ENCODE peak calls at places on chromosomes 4 and X, in seven cellular contexts. One of them, this sample, is unnamed.

GRCh38 chr4:147821555-147821954 is 89.7 kb downstream of the ARHGAP10 start:
- DNase-seq in keratinocyte: no peak
- DNase-seq in pancreas: no peak
- DNase-seq in psoas muscle: no peak
- DNase-seq in ovary: no peak
- DNase-seq in sigmoid colon: no peak
- DNase-seq in choroid plexus epithelial cell: no peak
- DNase-seq in this sample: no peak

GRCh38 chr4:128862608-128863313 is 53.3 kb downstream of the JADE1 start:
- DNase-seq in psoas muscle: no peak
- DNase-seq in pancreas: no peak
- DNase-seq in ovary: no peak
- DNase-seq in keratinocyte: no peak
- DNase-seq in choroid plexus epithelial cell: peak
- DNase-seq in sigmoid colon: no peak
- DNase-seq in this sample: no peak

GRCh38 chrX:39854772-39855747 is 242.7 kb downstream of the BCOR start:
- DNase-seq in keratinocyte: no peak
- DNase-seq in sigmoid colon: no peak
- DNase-seq in ovary: no peak
- DNase-seq in choroid plexus epithelial cell: no peak
- DNase-seq in psoas muscle: no peak
- DNase-seq in pancreas: no peak
- DNase-seq in this sample: no peak

GRCh38 chrX:105260291-105261043 is 40.0 kb upstream of the TEX13A start:
- DNase-seq in psoas muscle: no peak
- DNase-seq in choroid plexus epithelial cell: no peak
- DNase-seq in ovary: no peak
- DNase-seq in pancreas: no peak
- DNase-seq in sigmoid colon: no peak
- DNase-seq in keratinocyte: no peak
- DNase-seq in this sample: no peak

GRCh38 chr4:156558365-156559025 is 413.1 kb downstream of the PDGFC start:
- DNase-seq in psoas muscle: no peak
- DNase-seq in keratinocyte: no peak
- DNase-seq in sigmoid colon: no peak
- DNase-seq in ovary: no peak
- DNase-seq in pancreas: no peak
- DNase-seq in choroid plexus epithelial cell: peak
- DNase-seq in this sample: no peak

GRCh38 chr4:34258176-34258575 is 1986.1 kb downstream of the ARAP2 start:
- DNase-seq in psoas muscle: no peak
- DNase-seq in ovary: no peak
- DNase-seq in keratinocyte: no peak
- DNase-seq in choroid plexus epithelial cell: peak
- DNase-seq in sigmoid colon: no peak
- DNase-seq in pancreas: no peak
- DNase-seq in this sample: no peak

GRCh38 chrX:69238153-69238959 is 73.1 kb upstream of the PJA1 start:
- DNase-seq in ovary: no peak
- DNase-seq in choroid plexus epithelial cell: peak
- DNase-seq in pancreas: no peak
- DNase-seq in sigmoid colon: peak
- DNase-seq in psoas muscle: no peak
- DNase-seq in keratinocyte: no peak
- DNase-seq in this sample: no peak

GRCh38 chr4:152014280-152014679 is 253.5 kb upstream of the GATB start:
- DNase-seq in pancreas: no peak
- DNase-seq in sigmoid colon: no peak
- DNase-seq in ovary: no peak
- DNase-seq in psoas muscle: no peak
- DNase-seq in keratinocyte: no peak
- DNase-seq in choroid plexus epithelial cell: no peak
- DNase-seq in this sample: no peak

GRCh38 chrX:130015181-130015580 is 32.7 kb downstream of the BCORL1 start:
- DNase-seq in psoas muscle: no peak
- DNase-seq in sigmoid colon: no peak
- DNase-seq in ovary: no peak
- DNase-seq in keratinocyte: no peak
- DNase-seq in pancreas: no peak
- DNase-seq in choroid plexus epithelial cell: no peak
- DNase-seq in this sample: no peak

GRCh38 chr4:78552398-78553396 is 1.1 kb downstream of the ANXA3 start:
- DNase-seq in psoas muscle: no peak
- DNase-seq in choroid plexus epithelial cell: peak
- DNase-seq in pancreas: no peak
- DNase-seq in ovary: no peak
- DNase-seq in keratinocyte: peak
- DNase-seq in sigmoid colon: no peak
- DNase-seq in this sample: no peak

GRCh38 chrX:11287505-11287904 is 5.7 kb upstream of the AMELX start:
- DNase-seq in pancreas: no peak
- DNase-seq in ovary: no peak
- DNase-seq in sigmoid colon: no peak
- DNase-seq in choroid plexus epithelial cell: peak
- DNase-seq in keratinocyte: no peak
- DNase-seq in psoas muscle: no peak
- DNase-seq in this sample: no peak

GRCh38 chrX:78199851-78200250 is 60.4 kb upstream of the TAF9B start:
- DNase-seq in sigmoid colon: no peak
- DNase-seq in choroid plexus epithelial cell: peak
- DNase-seq in ovary: no peak
- DNase-seq in keratinocyte: no peak
- DNase-seq in psoas muscle: no peak
- DNase-seq in pancreas: no peak
- DNase-seq in this sample: no peak

GRCh38 chr4:41360214-41360910 is 103.6 kb downstream of the UCHL1 start:
- DNase-seq in keratinocyte: no peak
- DNase-seq in pancreas: peak
- DNase-seq in ovary: peak
- DNase-seq in psoas muscle: peak
- DNase-seq in sigmoid colon: peak
- DNase-seq in choroid plexus epithelial cell: peak
- DNase-seq in this sample: no peak

GRCh38 chrX:98371994-98372393 is 1488.3 kb downstream of the RPA4 start:
- DNase-seq in pancreas: no peak
- DNase-seq in sigmoid colon: no peak
- DNase-seq in keratinocyte: no peak
- DNase-seq in psoas muscle: no peak
- DNase-seq in choroid plexus epithelial cell: no peak
- DNase-seq in ovary: no peak
- DNase-seq in this sample: no peak

GRCh38 chrX:74890676-74891430 is 34.4 kb downstream of the NEXMIF start:
- DNase-seq in pancreas: no peak
- DNase-seq in sigmoid colon: no peak
- DNase-seq in psoas muscle: no peak
- DNase-seq in choroid plexus epithelial cell: no peak
- DNase-seq in ovary: no peak
- DNase-seq in keratinocyte: no peak
- DNase-seq in this sample: no peak

GRCh38 chr4:73620115-73620792 is at the start of gene RASSF6:
- DNase-seq in ovary: no peak
- DNase-seq in sigmoid colon: no peak
- DNase-seq in keratinocyte: no peak
- DNase-seq in choroid plexus epithelial cell: peak
- DNase-seq in psoas muscle: no peak
- DNase-seq in pancreas: peak
- DNase-seq in this sample: no peak

GRCh38 chr4:139014391-139015268 is 951 bp upstream of the NOCT start:
- DNase-seq in keratinocyte: peak
- DNase-seq in ovary: peak
- DNase-seq in pancreas: no peak
- DNase-seq in sigmoid colon: peak
- DNase-seq in choroid plexus epithelial cell: peak
- DNase-seq in psoas muscle: no peak
- DNase-seq in this sample: no peak

GRCh38 chr4:88012652-88013051 is 5.2 kb downstream of the PKD2 start:
- DNase-seq in pancreas: no peak
- DNase-seq in sigmoid colon: no peak
- DNase-seq in ovary: no peak
- DNase-seq in psoas muscle: no peak
- DNase-seq in keratinocyte: no peak
- DNase-seq in choroid plexus epithelial cell: no peak
- DNase-seq in this sample: no peak

GRCh38 chrX:64097891-64098290 is 107.6 kb downstream of the AMER1 start:
- DNase-seq in keratinocyte: no peak
- DNase-seq in sigmoid colon: no peak
- DNase-seq in pancreas: no peak
- DNase-seq in ovary: no peak
- DNase-seq in psoas muscle: no peak
- DNase-seq in choroid plexus epithelial cell: no peak
- DNase-seq in this sample: no peak

GRCh38 chrX:64093761-64094160 is 111.7 kb downstream of the AMER1 start:
- DNase-seq in psoas muscle: no peak
- DNase-seq in pancreas: no peak
- DNase-seq in keratinocyte: no peak
- DNase-seq in ovary: no peak
- DNase-seq in sigmoid colon: no peak
- DNase-seq in choroid plexus epithelial cell: peak
- DNase-seq in this sample: no peak
- TF ChIP-seq CTCF in psoas muscle: peak
- TF ChIP-seq CTCF in pancreas: no peak
- TF ChIP-seq CTCF in keratinocyte: no peak
- TF ChIP-seq CTCF in ovary: no peak
- TF ChIP-seq CTCF in sigmoid colon: no peak
- TF ChIP-seq CTCF in choroid plexus epithelial cell: peak
- TF ChIP-seq CTCF in this sample: peak

GRCh38 chr4:8189551-8190466 is 9.3 kb upstream of the SH3TC1 start:
- DNase-seq in pancreas: no peak
- DNase-seq in sigmoid colon: no peak
- DNase-seq in choroid plexus epithelial cell: no peak
- DNase-seq in ovary: no peak
- DNase-seq in psoas muscle: no peak
- DNase-seq in keratinocyte: no peak
- DNase-seq in this sample: no peak

GRCh38 chr4:8188743-8189550 is 10.1 kb upstream of the SH3TC1 start:
- DNase-seq in choroid plexus epithelial cell: no peak
- DNase-seq in pancreas: peak
- DNase-seq in keratinocyte: peak
- DNase-seq in psoas muscle: peak
- DNase-seq in sigmoid colon: no peak
- DNase-seq in ovary: no peak
- DNase-seq in this sample: no peak

GRCh38 chr4:8185930-8186329 is 13.2 kb upstream of the SH3TC1 start:
- DNase-seq in ovary: no peak
- DNase-seq in choroid plexus epithelial cell: peak
- DNase-seq in pancreas: no peak
- DNase-seq in psoas muscle: no peak
- DNase-seq in keratinocyte: no peak
- DNase-seq in sigmoid colon: no peak
- DNase-seq in this sample: no peak

GRCh38 chr4:8186883-8187282 is 12.2 kb upstream of the SH3TC1 start:
- DNase-seq in pancreas: no peak
- DNase-seq in ovary: no peak
- DNase-seq in choroid plexus epithelial cell: no peak
- DNase-seq in sigmoid colon: no peak
- DNase-seq in psoas muscle: no peak
- DNase-seq in keratinocyte: no peak
- DNase-seq in this sample: no peak

DNA sequence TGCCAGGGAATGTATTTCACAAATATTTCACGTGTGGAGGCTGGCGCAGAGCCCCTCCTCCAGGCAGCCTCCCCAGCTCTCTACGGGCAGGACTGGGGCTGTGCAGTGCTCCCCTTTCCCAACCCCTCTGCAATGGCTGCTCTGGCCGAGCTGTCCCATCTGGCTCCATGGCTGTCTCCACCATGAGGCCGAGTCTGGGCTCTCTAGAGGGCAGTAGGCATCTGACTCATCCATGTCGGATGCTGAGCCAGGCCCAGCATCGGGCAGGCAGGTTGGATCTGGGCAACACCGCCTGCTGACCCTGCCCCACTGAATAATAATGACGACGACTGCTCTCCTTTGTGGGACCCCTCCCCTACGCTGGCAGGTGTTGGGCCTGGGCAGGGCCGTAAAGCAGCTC is 11.0 kb upstream of the SH3TC1 start:
- DNase-seq in choroid plexus epithelial cell: no peak
- DNase-seq in psoas muscle: no peak
- DNase-seq in pancreas: no peak
- DNase-seq in keratinocyte: no peak
- DNase-seq in ovary: no peak
- DNase-seq in sigmoid colon: no peak
- DNase-seq in this sample: no peak
- TF ChIP-seq CTCF in choroid plexus epithelial cell: no peak
- TF ChIP-seq CTCF in psoas muscle: no peak
- TF ChIP-seq CTCF in pancreas: no peak
- TF ChIP-seq CTCF in keratinocyte: no peak
- TF ChIP-seq CTCF in ovary: no peak
- TF ChIP-seq CTCF in sigmoid colon: no peak
- TF ChIP-seq CTCF in this sample: peak

GRCh38 chr4:56215138-56215793 is 172.0 kb downstream of the AASDH start:
- DNase-seq in ovary: no peak
- DNase-seq in pancreas: no peak
- DNase-seq in keratinocyte: no peak
- DNase-seq in sigmoid colon: no peak
- DNase-seq in psoas muscle: no peak
- DNase-seq in choroid plexus epithelial cell: no peak
- DNase-seq in this sample: no peak

GRCh38 chr4:56212774-56213173 is 174.5 kb downstream of the AASDH start:
- DNase-seq in pancreas: no peak
- DNase-seq in keratinocyte: no peak
- DNase-seq in sigmoid colon: no peak
- DNase-seq in choroid plexus epithelial cell: no peak
- DNase-seq in psoas muscle: no peak
- DNase-seq in ovary: no peak
- DNase-seq in this sample: no peak

GRCh38 chr4:56215901-56216300 is 171.4 kb downstream of the AASDH start:
- DNase-seq in ovary: no peak
- DNase-seq in choroid plexus epithelial cell: peak
- DNase-seq in sigmoid colon: no peak
- DNase-seq in pancreas: no peak
- DNase-seq in keratinocyte: no peak
- DNase-seq in psoas muscle: no peak
- DNase-seq in this sample: no peak

GRCh38 chr4:56211202-56211601 is 176.1 kb downstream of the AASDH start:
- DNase-seq in psoas muscle: no peak
- DNase-seq in sigmoid colon: no peak
- DNase-seq in choroid plexus epithelial cell: no peak
- DNase-seq in keratinocyte: no peak
- DNase-seq in ovary: no peak
- DNase-seq in pancreas: no peak
- DNase-seq in this sample: no peak

GRCh38 chr4:56213543-56213942 is 173.7 kb downstream of the AASDH start:
- DNase-seq in psoas muscle: no peak
- DNase-seq in choroid plexus epithelial cell: no peak
- DNase-seq in pancreas: no peak
- DNase-seq in sigmoid colon: no peak
- DNase-seq in ovary: no peak
- DNase-seq in keratinocyte: no peak
- DNase-seq in this sample: no peak
- TF ChIP-seq CTCF in psoas muscle: no peak
- TF ChIP-seq CTCF in choroid plexus epithelial cell: no peak
- TF ChIP-seq CTCF in pancreas: no peak
- TF ChIP-seq CTCF in sigmoid colon: no peak
- TF ChIP-seq CTCF in ovary: no peak
- TF ChIP-seq CTCF in keratinocyte: no peak
- TF ChIP-seq CTCF in this sample: no peak

DNA sequence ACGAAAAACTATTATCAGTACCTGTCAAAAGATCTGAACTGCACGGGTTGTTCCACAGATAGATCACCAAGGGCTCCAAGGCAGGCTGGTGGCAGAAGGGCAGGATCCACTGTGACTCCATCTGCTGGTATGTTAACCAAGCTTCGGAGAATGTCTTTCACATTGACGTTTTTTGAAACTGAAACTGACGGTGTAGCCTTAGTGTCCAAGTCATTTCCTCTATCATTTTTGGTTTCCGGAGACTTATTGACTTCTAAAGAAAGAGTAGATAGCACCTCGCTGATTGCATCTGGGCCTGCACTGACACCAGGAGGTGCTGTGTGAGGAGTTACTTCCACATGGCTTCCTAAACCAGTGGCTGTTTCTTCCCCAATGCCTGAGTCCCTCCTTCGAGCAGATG is 186.9 kb downstream of the LRBA start:
- DNase-seq in ovary: no peak
- DNase-seq in choroid plexus epithelial cell: no peak
- DNase-seq in keratinocyte: no peak
- DNase-seq in sigmoid colon: no peak
- DNase-seq in pancreas: no peak
- DNase-seq in psoas muscle: no peak
- DNase-seq in this sample: no peak
- TF ChIP-seq CTCF in ovary: no peak
- TF ChIP-seq CTCF in choroid plexus epithelial cell: no peak
- TF ChIP-seq CTCF in keratinocyte: no peak
- TF ChIP-seq CTCF in sigmoid colon: no peak
- TF ChIP-seq CTCF in pancreas: no peak
- TF ChIP-seq CTCF in psoas muscle: no peak
- TF ChIP-seq CTCF in this sample: no peak